ENCODE peak calls at places on chromosomes 16 and 17, in six cellular contexts. D, M, T, E, J and N are unnamed samples.

GRCh38 chr17:50547736-50548083 is 736 bp downstream of the SPATA20 start:
- DNase-seq in D (no peak), M (no peak), T (peak; percentile 45), E (no peak), J (no peak), N (no peak)

GRCh38 chr17:49223517-49224197 is 6.9 kb downstream of the PHOSPHO1 start:
- DNase-seq in D (peak; percentile 75), M (no peak), T (peak; percentile 52), E (no peak), J (peak; percentile 77), N (peak; percentile 75)

GRCh38 chr16:3123986-3124886 is 10.6 kb upstream of the ZNF213 start:
- DNase-seq in D (peak; percentile 97), M (peak; percentile 57), T (peak; percentile 92), E (peak; percentile 84), J (peak; percentile 98), N (peak; percentile 99)

GRCh38 chr17:50394711-50395110 is 2.6 kb downstream of the LRRC59 start:
- DNase-seq in D (no peak), M (no peak), T (no peak), E (no peak), J (no peak), N (no peak)

GRCh38 chr16:25713785-25714570 is 22.2 kb downstream of the HS3ST4 start:
- DNase-seq in D (no peak), M (peak; percentile 14), T (no peak), E (no peak), J (no peak), N (no peak)

GRCh38 chr17:55454906-55455474 is 33.4 kb upstream of the MMD start:
- DNase-seq in D (no peak), M (no peak), T (peak; percentile 99), E (no peak), J (no peak), N (no peak)

GRCh38 chr17:14771543-14771942 is 470.7 kb downstream of the HS3ST3B1 start:
- DNase-seq in D (no peak), M (no peak), T (no peak), E (no peak), J (no peak), N (no peak)

GRCh38 chr17:35726609-35727460 is 4.6 kb upstream of the RASL10B start:
- DNase-seq in D (peak; percentile 85), M (peak; percentile 16), T (no peak), E (no peak), J (no peak), N (no peak)

GRCh38 chr16:55040366-55041086 is 109.9 kb downstream of the IRX5 start:
- DNase-seq in D (no peak), M (no peak), T (no peak), E (no peak), J (no peak), N (no peak)

GRCh38 chr17:10733666-10734065 is 3.8 kb upstream of the TMEM220 start:
- DNase-seq in D (no peak), M (no peak), T (no peak), E (no peak), J (no peak), N (no peak)

GRCh38 chr16:88650749-88651275 is at the start of gene CYBA:
- DNase-seq in D (peak; percentile 85), M (no peak), T (peak; percentile 64), E (no peak), J (peak; percentile 89), N (peak; percentile 36)

GRCh38 chr17:6701719-6702118 is 11.4 kb downstream of the SLC13A5 start:
- DNase-seq in D (no peak), M (no peak), T (peak; percentile 50), E (no peak), J (no peak), N (peak; percentile 58)

GRCh38 chr17:34391241-34391640 is 28.2 kb upstream of the CCL1 start:
- DNase-seq in D (no peak), M (no peak), T (no peak), E (no peak), J (no peak), N (no peak)

GRCh38 chr16:56192644-56192960 is 1.3 kb downstream of the GNAO1 start:
- DNase-seq in D (no peak), M (no peak), T (no peak), E (no peak), J (no peak), N (no peak)

GRCh38 chr16:77856455-77857138 is 68.2 kb downstream of the VAT1L start:
- DNase-seq in D (no peak), M (no peak), T (no peak), E (no peak), J (no peak), N (no peak)

GRCh38 chr16:12375341-12375740 is 398.8 kb downstream of the SNX29 start:
- DNase-seq in D (no peak), M (no peak), T (no peak), E (no peak), J (no peak), N (peak; percentile 62)

GRCh38 chr17:29155235-29155965 is 24.8 kb downstream of the MYO18A start:
- DNase-seq in D (peak; percentile 69), M (no peak), T (peak; percentile 85), E (no peak), J (peak; percentile 78), N (no peak)

GRCh38 chr17:21678451-21679081 is 13.8 kb upstream of the KCNJ18 start:
- DNase-seq in D (no peak), M (no peak), T (no peak), E (no peak), J (peak; percentile 67), N (peak; percentile 73)

GRCh38 chr17:1224330-1224729 is 44.5 kb upstream of the ABR start:
- DNase-seq in D (no peak), M (no peak), T (no peak), E (no peak), J (no peak), N (no peak)

GRCh38 chr17:2056221-2057129 is 1.6 kb downstream of the HIC1 start:
- DNase-seq in D (peak; percentile 66), M (no peak), T (no peak), E (no peak), J (no peak), N (no peak)

GRCh38 chr16:23013484-23013883 is 135.8 kb downstream of the USP31 start:
- DNase-seq in D (no peak), M (no peak), T (peak; percentile 35), E (no peak), J (no peak), N (no peak)

GRCh38 chr16:67423015-67423414 is 6.7 kb upstream of the ZDHHC1 start:
- DNase-seq in D (no peak), M (no peak), T (no peak), E (no peak), J (no peak), N (no peak)

GRCh38 chr16:67423634-67424575 is 7.0 kb upstream of the HSD11B2 start:
- DNase-seq in D (no peak), M (no peak), T (no peak), E (no peak), J (no peak), N (no peak)

GRCh38 chr16:67419502-67419901 is 3.2 kb upstream of the ZDHHC1 start:
- DNase-seq in D (no peak), M (no peak), T (no peak), E (no peak), J (no peak), N (no peak)

GRCh38 chr16:67419931-67420330 is 3.7 kb upstream of the ZDHHC1 start:
- DNase-seq in D (no peak), M (no peak), T (peak; percentile 35), E (no peak), J (no peak), N (no peak)

DNA sequence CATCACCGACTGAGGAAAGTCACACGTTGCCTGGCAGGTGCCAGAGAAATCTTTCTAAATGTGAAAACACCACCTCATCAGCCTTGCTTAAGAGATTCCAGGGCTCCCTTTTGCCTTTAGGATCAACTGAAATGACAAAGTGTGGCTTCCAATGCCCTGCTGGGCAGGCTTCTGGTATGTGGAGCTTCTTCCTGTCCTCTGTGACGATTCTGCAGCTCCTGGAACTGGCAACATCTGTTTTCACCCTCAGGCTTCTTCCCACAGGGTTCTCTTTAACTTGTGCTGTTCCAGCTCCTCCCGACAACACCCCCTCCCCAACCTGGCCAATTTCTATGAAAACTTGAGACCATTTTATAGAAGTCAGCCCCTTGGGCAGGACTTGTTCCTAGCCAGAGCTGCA is 4.8 kb upstream of the ZDHHC1 start:
- DNase-seq in D (no peak), M (no peak), T (no peak), E (no peak), J (no peak), N (no peak)
- H3K27ac ChIP-seq in D (no peak overlapping the region), M (no peak overlapping the region), T (no peak overlapping the region), E (no peak overlapping the region), J (no peak overlapping the region), N (no peak overlapping the region)

DNA sequence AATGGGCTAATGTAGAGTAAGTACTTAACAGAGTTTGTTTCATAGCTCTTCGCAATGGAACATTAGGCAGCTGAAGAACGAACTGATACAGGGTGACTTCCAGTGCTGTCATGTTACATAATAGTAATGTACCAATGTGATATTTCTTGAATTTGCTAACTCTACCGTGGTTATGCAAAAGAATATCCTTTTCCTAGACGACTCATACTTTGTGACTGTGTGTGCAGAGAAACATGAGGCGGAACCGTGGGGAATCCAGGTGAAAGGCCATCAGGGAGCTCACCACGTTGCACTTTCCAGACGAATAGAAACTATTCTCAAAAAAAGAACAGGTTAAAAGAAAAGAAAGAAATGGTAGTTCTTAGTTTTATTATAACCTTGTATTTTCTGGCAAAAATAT is 13.2 kb downstream of the NOB1 start:
- DNase-seq in D (no peak), M (no peak), T (no peak), E (no peak), J (no peak), N (no peak)
- H3K27ac ChIP-seq in D (no peak overlapping the region), M (peak overlapping the region; percentile 44), T (peak overlapping the region; percentile 67), E (no peak overlapping the region), J (no peak overlapping the region), N (peak overlapping the region; percentile 34)

GRCh38 chr17:38799501-38800236 is at the start of gene PIP4K2B:
- DNase-seq in D (peak; percentile 98), M (peak; percentile 66), T (peak; percentile 99), E (peak; percentile 92), J (peak; percentile 98), N (peak; percentile 98)

GRCh38 chr17:38797828-38798227 is 1.5 kb downstream of the PIP4K2B start:
- DNase-seq in D (no peak), M (no peak), T (no peak), E (no peak), J (no peak), N (no peak)

GRCh38 chr17:38796451-38796850 is 2.9 kb downstream of the PIP4K2B start:
- DNase-seq in D (no peak), M (no peak), T (no peak), E (no peak), J (no peak), N (no peak)

GRCh38 chr17:38798614-38799500 is 499 bp downstream of the PIP4K2B start:
- DNase-seq in D (no peak), M (no peak), T (peak; percentile 40), E (peak; percentile 42), J (no peak), N (peak; percentile 53)

DNA sequence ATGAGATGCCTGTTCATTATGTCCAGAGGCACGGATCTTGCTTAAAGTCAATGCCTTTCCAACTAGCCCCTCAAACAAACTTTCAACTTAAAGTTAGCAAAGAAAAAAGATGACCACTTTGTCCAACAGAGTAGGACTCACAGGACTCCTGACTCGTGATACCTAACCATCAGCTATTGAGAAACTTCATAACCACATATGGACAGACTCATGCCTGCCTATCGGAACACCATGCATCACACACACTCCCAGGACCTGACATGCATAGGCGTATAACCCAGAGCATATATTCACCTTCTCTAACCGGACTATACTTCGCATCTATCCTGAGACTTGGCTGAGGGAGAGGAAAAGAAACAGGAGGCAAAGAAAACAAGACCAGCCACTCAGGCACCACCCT is 2.3 kb downstream of the PIP4K2B start:
- DNase-seq in D (no peak), M (peak; percentile 24), T (no peak), E (no peak), J (no peak), N (no peak)
- H3K27ac ChIP-seq in D (peak overlapping the region; percentile 96), M (peak overlapping the region; percentile 27), T (no peak overlapping the region), E (no peak overlapping the region), J (no peak overlapping the region), N (no peak overlapping the region)

GRCh38 chr16:53435066-53435688 is 906 bp downstream of the RBL2 start:
- DNase-seq in D (peak; percentile 82), M (no peak), T (peak; percentile 92), E (peak; percentile 48), J (peak; percentile 77), N (peak; percentile 94)
- H3K27ac ChIP-seq in D (peak overlapping the region; percentile 92), M (peak overlapping the region; percentile 83), T (peak overlapping the region; percentile 87), E (peak overlapping the region; percentile 96), J (peak overlapping the region; percentile 97), N (peak overlapping the region; percentile 91)